ENCODE peak calls at places on chromosomes 13 and 19, in four cellular contexts. One of them, this sample, is unnamed.

GRCh38 chr13:102555914-102556553 is 40.8 kb upstream of the TPP2 start:
- DNase-seq in fibroblast of pulmonary artery: peak
- DNase-seq in CD8-positive, alpha-beta T cell: no peak
- DNase-seq in heart left ventricle: no peak
- DNase-seq in this sample: peak

GRCh38 chr13:19818223-19818842 is 35.6 kb upstream of the PSPC1 start:
- DNase-seq in fibroblast of pulmonary artery: peak
- DNase-seq in CD8-positive, alpha-beta T cell: no peak
- DNase-seq in heart left ventricle: peak
- DNase-seq in this sample: peak

GRCh38 chr19:6873708-6874431 is 13.5 kb upstream of the ADGRE1 start:
- DNase-seq in fibroblast of pulmonary artery: no peak
- DNase-seq in CD8-positive, alpha-beta T cell: no peak
- DNase-seq in heart left ventricle: no peak
- DNase-seq in this sample: no peak

GRCh38 chr13:97700306-97700848 is 253.1 kb upstream of the IPO5 start:
- DNase-seq in fibroblast of pulmonary artery: no peak
- DNase-seq in CD8-positive, alpha-beta T cell: no peak
- DNase-seq in heart left ventricle: no peak
- DNase-seq in this sample: no peak

GRCh38 chr13:108121406-108121805 is 93.9 kb downstream of the LIG4 start:
- DNase-seq in fibroblast of pulmonary artery: no peak
- DNase-seq in CD8-positive, alpha-beta T cell: no peak
- DNase-seq in heart left ventricle: no peak
- DNase-seq in this sample: no peak

GRCh38 chr19:36009220-36009619 is 607 bp upstream of the SYNE4 start:
- DNase-seq in fibroblast of pulmonary artery: peak
- DNase-seq in CD8-positive, alpha-beta T cell: no peak
- DNase-seq in heart left ventricle: peak
- DNase-seq in this sample: peak

GRCh38 chr13:109955598-109955997 is 169.2 kb upstream of the IRS2 start:
- DNase-seq in fibroblast of pulmonary artery: peak
- DNase-seq in CD8-positive, alpha-beta T cell: no peak
- DNase-seq in heart left ventricle: no peak
- DNase-seq in this sample: peak

GRCh38 chr13:104592545-104593250 is 1526.5 kb upstream of the SLC10A2 start:
- DNase-seq in fibroblast of pulmonary artery: no peak
- DNase-seq in CD8-positive, alpha-beta T cell: no peak
- DNase-seq in heart left ventricle: no peak
- DNase-seq in this sample: no peak

GRCh38 chr13:42478531-42479156 is 95.3 kb upstream of the TNFSF11 start:
- DNase-seq in fibroblast of pulmonary artery: peak
- DNase-seq in CD8-positive, alpha-beta T cell: no peak
- DNase-seq in heart left ventricle: no peak
- DNase-seq in this sample: peak

GRCh38 chr13:103188688-103189326 is 122.6 kb upstream of the SLC10A2 start:
- DNase-seq in fibroblast of pulmonary artery: peak
- DNase-seq in CD8-positive, alpha-beta T cell: no peak
- DNase-seq in heart left ventricle: no peak
- DNase-seq in this sample: peak

GRCh38 chr19:17794731-17795494 is at the start of gene B3GNT3:
- DNase-seq in fibroblast of pulmonary artery: peak
- DNase-seq in CD8-positive, alpha-beta T cell: no peak
- DNase-seq in heart left ventricle: no peak
- DNase-seq in this sample: no peak
- H3K4me3 ChIP-seq in fibroblast of pulmonary artery: no peak
- H3K4me3 ChIP-seq in CD8-positive, alpha-beta T cell: peak
- H3K4me3 ChIP-seq in heart left ventricle: no peak
- H3K4me3 ChIP-seq in this sample: no peak

DNA sequence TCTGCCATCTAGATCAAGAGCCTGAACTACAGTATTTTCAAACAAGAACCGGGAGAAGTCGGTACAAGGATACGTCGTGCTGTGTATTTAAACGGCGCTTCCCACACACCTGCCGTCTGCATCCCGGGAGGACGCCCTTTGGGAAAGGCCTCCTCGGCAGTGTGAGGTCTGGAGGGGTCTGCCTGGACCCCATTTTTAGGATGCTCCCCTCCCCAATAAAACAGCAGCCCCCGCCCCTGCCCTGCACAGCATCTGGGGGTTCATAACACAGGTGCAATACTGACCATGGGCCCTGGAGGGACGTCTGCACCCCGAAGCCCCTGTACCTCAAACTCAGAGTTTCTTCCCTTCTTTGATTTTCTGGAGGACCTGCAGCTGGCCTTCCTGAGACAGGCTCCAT is 4.1 kb upstream of the C13orf46 start:
- DNase-seq in fibroblast of pulmonary artery: no peak
- DNase-seq in CD8-positive, alpha-beta T cell: peak
- DNase-seq in heart left ventricle: no peak
- DNase-seq in this sample: no peak
- TF ChIP-seq CTCF in fibroblast of pulmonary artery: no peak
- TF ChIP-seq CTCF in CD8-positive, alpha-beta T cell: no peak
- TF ChIP-seq CTCF in heart left ventricle: no peak
- TF ChIP-seq CTCF in this sample: no peak

GRCh38 chr13:51826606-51827005 is 18.4 kb downstream of the TMEM272 start:
- DNase-seq in fibroblast of pulmonary artery: peak
- DNase-seq in CD8-positive, alpha-beta T cell: no peak
- DNase-seq in heart left ventricle: peak
- DNase-seq in this sample: no peak

GRCh38 chr13:51825681-51826254 is 19.2 kb downstream of the TMEM272 start:
- DNase-seq in fibroblast of pulmonary artery: no peak
- DNase-seq in CD8-positive, alpha-beta T cell: no peak
- DNase-seq in heart left ventricle: no peak
- DNase-seq in this sample: no peak

GRCh38 chr13:51823861-51824260 is 19.9 kb upstream of the DHRS12 start:
- DNase-seq in fibroblast of pulmonary artery: peak
- DNase-seq in CD8-positive, alpha-beta T cell: no peak
- DNase-seq in heart left ventricle: no peak
- DNase-seq in this sample: no peak

GRCh38 chr13:51823351-51823750 is 19.4 kb upstream of the DHRS12 start:
- DNase-seq in fibroblast of pulmonary artery: no peak
- DNase-seq in CD8-positive, alpha-beta T cell: no peak
- DNase-seq in heart left ventricle: no peak
- DNase-seq in this sample: no peak

DNA sequence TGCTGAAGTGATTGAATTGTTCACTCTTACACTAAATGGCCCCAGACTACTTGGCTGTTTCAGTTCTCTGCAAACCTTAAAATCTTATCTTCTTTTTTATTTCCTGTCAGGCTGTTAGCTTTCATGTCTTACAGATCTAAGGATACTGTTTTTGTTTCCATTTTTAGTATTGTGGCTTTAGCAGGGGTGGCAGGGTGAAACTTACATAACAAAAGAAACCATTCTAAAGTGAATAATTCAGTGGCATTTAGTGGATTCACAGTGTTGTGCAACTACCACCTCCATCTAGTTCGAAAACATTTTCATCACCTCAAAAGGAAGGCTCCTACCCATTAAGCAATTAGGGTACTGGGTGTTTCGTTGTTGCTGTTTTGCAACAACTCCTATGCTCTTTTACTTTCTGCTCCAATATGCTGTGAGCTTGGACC is 19.8 kb downstream of the TMEM272 start:
- DNase-seq in fibroblast of pulmonary artery: peak
- DNase-seq in CD8-positive, alpha-beta T cell: no peak
- DNase-seq in heart left ventricle: no peak
- DNase-seq in this sample: peak
- H3K4me3 ChIP-seq in fibroblast of pulmonary artery: no peak
- H3K4me3 ChIP-seq in CD8-positive, alpha-beta T cell: peak
- H3K4me3 ChIP-seq in heart left ventricle: no peak
- H3K4me3 ChIP-seq in this sample: no peak

DNA sequence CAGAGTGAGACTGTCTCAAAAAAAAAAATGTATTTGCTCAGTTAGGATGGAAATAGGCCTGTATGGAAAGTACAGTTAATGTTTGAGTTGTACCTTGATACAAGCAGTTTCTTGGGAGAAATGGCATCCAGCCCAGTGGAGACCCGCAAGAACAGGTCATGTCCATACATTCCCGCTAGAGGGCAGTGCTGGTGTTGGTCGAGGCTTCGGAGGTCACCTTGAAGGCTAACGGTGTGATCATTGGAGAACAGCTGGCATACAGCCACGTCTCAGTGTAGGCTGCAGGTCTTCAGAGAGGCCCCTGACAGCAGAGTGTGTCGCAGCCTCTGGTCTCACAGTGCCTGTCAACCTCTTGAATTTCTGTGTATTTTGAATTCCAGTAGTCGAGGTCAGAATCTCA is 7.5 kb downstream of the ZNF610 start:
- DNase-seq in fibroblast of pulmonary artery: peak
- DNase-seq in CD8-positive, alpha-beta T cell: peak
- DNase-seq in heart left ventricle: peak
- DNase-seq in this sample: peak
- TF ChIP-seq CTCF in fibroblast of pulmonary artery: peak
- TF ChIP-seq CTCF in CD8-positive, alpha-beta T cell: peak
- TF ChIP-seq CTCF in heart left ventricle: peak
- TF ChIP-seq CTCF in this sample: peak

DNA sequence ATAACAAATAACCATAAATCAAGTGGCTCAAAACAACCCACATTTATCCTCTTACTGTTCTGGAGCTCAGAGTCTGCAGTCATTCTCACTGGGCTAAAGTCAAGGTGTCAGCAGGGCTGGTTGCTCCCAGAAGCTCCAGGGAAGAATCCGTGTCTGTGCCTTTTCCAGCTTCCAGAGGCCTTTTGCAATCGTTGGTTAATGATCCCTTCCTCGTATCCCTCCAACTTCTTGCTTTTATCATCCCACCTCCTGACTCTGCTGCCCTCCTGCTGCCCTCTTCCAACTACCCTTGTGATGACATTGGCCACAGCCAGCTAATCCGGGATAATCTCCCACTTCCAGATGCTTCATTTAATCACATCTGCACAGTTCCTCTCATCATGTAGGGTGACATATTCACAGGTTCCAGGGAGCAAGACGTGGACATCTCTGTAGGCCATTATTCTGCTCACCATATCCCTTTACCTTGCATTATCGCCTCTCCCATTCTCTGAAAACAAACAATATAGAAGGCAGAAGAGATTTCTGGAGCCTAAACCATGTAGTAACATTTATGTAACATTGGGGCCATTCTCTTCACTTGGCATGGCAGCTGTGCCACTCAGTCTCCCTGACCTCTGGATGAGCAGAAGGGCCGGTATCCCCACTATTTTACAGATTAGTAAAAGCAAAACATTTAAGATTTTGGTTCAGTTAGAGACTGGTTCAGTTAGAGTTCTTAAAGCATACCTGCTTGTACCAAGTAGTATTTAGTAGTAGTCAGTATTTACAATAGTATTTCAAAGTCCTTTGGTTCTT is 53.5 kb downstream of the RFC3 start:
- DNase-seq in fibroblast of pulmonary artery: no peak
- DNase-seq in CD8-positive, alpha-beta T cell: no peak
- DNase-seq in heart left ventricle: no peak
- DNase-seq in this sample: no peak
- H3K4me3 ChIP-seq in fibroblast of pulmonary artery: no peak
- H3K4me3 ChIP-seq in CD8-positive, alpha-beta T cell: no peak
- H3K4me3 ChIP-seq in heart left ventricle: no peak
- H3K4me3 ChIP-seq in this sample: no peak

GRCh38 chr19:17490411-17490810 is 20.1 kb downstream of the SLC27A1 start:
- DNase-seq in fibroblast of pulmonary artery: no peak
- DNase-seq in CD8-positive, alpha-beta T cell: peak
- DNase-seq in heart left ventricle: no peak
- DNase-seq in this sample: no peak

GRCh38 chr19:17486545-17486944 is 16.2 kb downstream of the SLC27A1 start:
- DNase-seq in fibroblast of pulmonary artery: no peak
- DNase-seq in CD8-positive, alpha-beta T cell: no peak
- DNase-seq in heart left ventricle: no peak
- DNase-seq in this sample: no peak

GRCh38 chr19:17487240-17488121 is 17.2 kb downstream of the SLC27A1 start:
- DNase-seq in fibroblast of pulmonary artery: no peak
- DNase-seq in CD8-positive, alpha-beta T cell: no peak
- DNase-seq in heart left ventricle: no peak
- DNase-seq in this sample: no peak

GRCh38 chr19:17489392-17490030 is 19.2 kb downstream of the SLC27A1 start:
- DNase-seq in fibroblast of pulmonary artery: no peak
- DNase-seq in CD8-positive, alpha-beta T cell: no peak
- DNase-seq in heart left ventricle: no peak
- DNase-seq in this sample: no peak

DNA sequence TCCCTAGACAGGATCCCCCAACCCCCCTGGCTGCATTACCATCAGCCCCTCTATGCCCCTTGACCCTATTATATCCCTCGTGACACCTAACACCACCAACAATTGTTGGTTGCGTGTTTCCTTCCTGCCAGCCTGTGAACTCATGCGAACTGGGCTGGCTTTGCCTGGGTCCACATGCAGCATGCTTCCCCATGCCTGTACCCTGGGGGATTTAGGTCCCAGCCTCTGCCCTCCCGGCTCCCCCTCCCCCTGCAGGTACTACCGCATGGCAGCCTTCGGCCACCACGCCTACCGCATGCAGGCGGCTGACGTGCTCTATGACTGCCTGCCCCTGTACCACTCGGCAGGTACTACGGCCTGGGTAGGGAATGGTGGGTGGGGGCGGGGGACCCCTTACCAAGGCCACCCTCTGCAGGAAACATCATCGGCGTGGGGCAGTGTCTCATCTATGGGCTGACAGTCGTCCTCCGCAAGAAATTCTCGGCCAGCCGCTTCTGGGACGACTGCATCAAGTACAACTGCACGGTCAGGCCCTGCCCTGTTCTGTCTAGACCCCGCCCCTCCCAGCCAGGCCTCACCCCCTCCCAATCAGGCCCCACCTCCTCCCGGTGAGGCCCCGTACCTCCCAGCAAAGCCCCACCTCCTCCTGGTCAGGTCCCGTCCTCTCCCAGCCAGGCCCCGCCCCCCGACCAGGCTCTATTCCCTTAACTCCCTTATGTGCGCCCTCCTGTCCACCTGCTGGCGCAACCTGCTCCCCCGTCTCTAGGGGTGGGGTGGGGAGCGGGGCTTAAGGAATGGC is 18.5 kb downstream of the SLC27A1 start:
- DNase-seq in fibroblast of pulmonary artery: peak
- DNase-seq in CD8-positive, alpha-beta T cell: peak
- DNase-seq in heart left ventricle: peak
- DNase-seq in this sample: no peak
- TF ChIP-seq CTCF in fibroblast of pulmonary artery: no peak
- TF ChIP-seq CTCF in CD8-positive, alpha-beta T cell: no peak
- TF ChIP-seq CTCF in heart left ventricle: no peak
- TF ChIP-seq CTCF in this sample: no peak

GRCh38 chr13:34816543-34816942 is 125.5 kb upstream of the NBEA start:
- DNase-seq in fibroblast of pulmonary artery: peak
- DNase-seq in CD8-positive, alpha-beta T cell: no peak
- DNase-seq in heart left ventricle: no peak
- DNase-seq in this sample: no peak
- H3K4me3 ChIP-seq in fibroblast of pulmonary artery: no peak
- H3K4me3 ChIP-seq in CD8-positive, alpha-beta T cell: no peak
- H3K4me3 ChIP-seq in heart left ventricle: no peak
- H3K4me3 ChIP-seq in this sample: no peak

GRCh38 chr13:77026255-77026782 is 640 bp downstream of the FBXL3 start:
- DNase-seq in fibroblast of pulmonary artery: peak
- DNase-seq in CD8-positive, alpha-beta T cell: peak
- DNase-seq in heart left ventricle: peak
- DNase-seq in this sample: peak
- TF ChIP-seq CTCF in fibroblast of pulmonary artery: no peak
- TF ChIP-seq CTCF in CD8-positive, alpha-beta T cell: no peak
- TF ChIP-seq CTCF in heart left ventricle: no peak
- TF ChIP-seq CTCF in this sample: no peak